ENCODE peak calls at places on chromosomes 2 and 18, in ten cellular contexts. W is MM.1S; M is OCI-LY7; F is thyroid gland; Z is CD8-positive, alpha-beta memory T cell; K is GM23338; V is aorta; C is A549; D is SK-N-SH; P is Peyer's patch. L is an unnamed sample.

GRCh38 chr2:101790856-101791255 is 93.3 kb downstream of the MAP4K4 start:
- DNase-seq in C (no peak), W (no peak), P (no peak), F (no peak), Z (no peak), V (no peak), K (no peak), M (no peak), D (no peak), L (no peak)

GRCh38 chr2:205892141-205893064 is 193.6 kb downstream of the INO80D start:
- DNase-seq in F (peak; percentile 90), W (no peak), C (no peak), K (peak; percentile 43), M (no peak), D (no peak), Z (no peak), P (no peak), V (no peak), L (no peak)

GRCh38 chr2:65550246-65550645 is 117.8 kb upstream of the SPRED2 start:
- DNase-seq in C (no peak), K (no peak), V (no peak), D (no peak), Z (no peak), M (peak; percentile 18), P (no peak), W (no peak), F (no peak), L (no peak)

GRCh38 chr2:7915302-7916200 is 766.3 kb upstream of the ID2 start:
- DNase-seq in V (no peak), W (no peak), D (no peak), C (no peak), F (no peak), P (no peak), Z (no peak), K (peak; percentile 27), M (no peak), L (no peak)

GRCh38 chr2:237391140-237391539 is 22.8 kb downstream of the COL6A3 start:
- DNase-seq in K (no peak), F (no peak), C (no peak), M (no peak), D (peak; percentile 47), V (no peak), P (no peak), W (no peak), Z (no peak), L (no peak)

GRCh38 chr2:172437419-172438063 is 10.2 kb downstream of the ITGA6 start:
- DNase-seq in K (no peak), M (peak; percentile 35), W (peak; percentile 40), C (no peak), Z (no peak), D (no peak), F (no peak), V (no peak), P (no peak), L (no peak)

GRCh38 chr2:125172181-125172580 is 1147.1 kb downstream of the CNTNAP5 start:
- DNase-seq in M (no peak), C (no peak), W (no peak), V (no peak), D (no peak), F (no peak), K (no peak), Z (no peak), P (no peak), L (no peak)

GRCh38 chr2:177385151-177385550 is 7.4 kb upstream of the AGPS start:
- DNase-seq in C (no peak), K (no peak), M (no peak), V (no peak), F (no peak), P (no peak), D (no peak), Z (no peak), W (no peak), L (no peak)

GRCh38 chr2:220521591-220521990 is 894.2 kb downstream of the SLC4A3 start:
- DNase-seq in P (no peak), D (no peak), Z (no peak), C (no peak), V (no peak), W (no peak), M (no peak), K (no peak), F (no peak), L (no peak)

GRCh38 chr2:109103286-109103685 is 25.7 kb upstream of the SH3RF3 start:
- DNase-seq in M (no peak), W (no peak), F (no peak), V (peak; percentile 13), K (no peak), C (no peak), P (no peak), D (no peak), Z (no peak), L (no peak)

DNA sequence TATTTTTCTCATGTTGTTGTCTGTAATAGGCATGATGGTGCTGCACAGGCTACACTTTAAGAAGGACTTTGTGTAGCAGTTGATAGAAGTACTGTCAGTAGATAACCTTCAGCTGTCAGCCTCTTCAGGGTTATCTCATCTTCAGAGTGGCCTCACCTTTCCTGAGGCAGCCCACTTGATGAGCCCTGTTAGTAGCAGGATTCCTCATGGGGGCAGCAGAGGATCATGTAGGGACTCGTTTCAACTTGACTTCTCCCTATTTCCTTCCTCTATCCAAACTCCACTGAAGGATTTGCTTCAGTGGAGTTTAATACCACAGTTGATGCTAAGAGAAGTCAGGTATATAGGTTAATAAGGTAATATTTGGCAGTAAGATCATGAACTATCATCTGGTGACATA is 530.3 kb upstream of the FSIP2 start:
- DNase-seq in F (no peak), W (no peak), Z (no peak), M (peak; percentile 8), K (peak; percentile 83), P (no peak), D (peak; percentile 21), V (no peak), C (no peak), L (no peak)
- H3K4me1 ChIP-seq in F (no peaks in the 10 kb centered on the region), W (no peaks in the 10 kb centered on the region), Z (no peaks in the 10 kb centered on the region), M (no peaks in the 10 kb centered on the region), K (no peaks in the 10 kb centered on the region), P (no peaks in the 10 kb centered on the region), D (no peaks in the 10 kb centered on the region), V (no peaks in the 10 kb centered on the region), C (no peaks in the 10 kb centered on the region), L (no peaks in the 10 kb centered on the region)

DNA sequence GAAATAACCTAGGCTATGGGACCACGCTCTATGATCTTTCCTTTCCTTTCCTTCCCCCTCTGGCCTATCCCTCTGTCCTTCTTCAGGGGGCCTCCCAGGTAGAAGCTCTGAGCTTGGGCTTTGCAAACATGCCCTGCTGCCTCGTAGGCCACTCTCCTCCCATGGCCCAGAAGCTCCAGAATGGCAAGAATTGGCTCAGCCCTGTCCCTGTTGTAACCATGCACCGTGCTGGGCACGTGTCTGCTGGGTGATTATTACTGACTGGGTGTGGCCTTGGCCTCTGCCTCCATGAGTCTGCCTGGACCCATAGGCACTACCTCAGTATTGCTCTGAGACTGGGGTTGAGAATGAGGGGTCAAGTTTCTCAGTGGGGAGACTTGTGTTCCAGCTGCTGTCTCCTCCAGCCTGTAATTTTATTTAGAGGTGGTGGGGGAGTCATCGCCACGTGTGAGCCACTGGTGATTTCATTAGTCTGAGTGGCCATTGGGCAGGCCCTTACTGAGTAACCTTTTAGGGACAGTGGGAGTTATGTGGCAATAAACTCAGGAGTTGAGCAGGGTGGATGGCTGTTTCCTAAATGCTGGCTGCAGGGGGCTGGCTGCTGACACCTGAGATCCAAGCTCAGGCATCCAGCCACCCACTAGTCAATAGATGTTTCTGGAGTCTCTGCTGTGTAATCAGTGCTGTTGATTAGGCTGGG is 157.9 kb downstream of the CLIP4 start:
- DNase-seq in V (no peak), Z (no peak), W (no peak), P (no peak), F (no peak), M (no peak), D (no peak), K (no peak), C (no peak), L (no peak)
- H3K4me1 ChIP-seq in V (no peaks in the 10 kb centered on the region), Z (no peaks in the 10 kb centered on the region), W (no peaks in the 10 kb centered on the region), P (no peaks in the 10 kb centered on the region), F (peaks cover 19% of the 10 kb centered on the region), M (no peaks in the 10 kb centered on the region), D (peaks cover 86% of the 10 kb centered on the region), K (no peaks in the 10 kb centered on the region), C (no peaks in the 10 kb centered on the region), L (peaks cover 9% of the 10 kb centered on the region)

GRCh38 chr18:77070627-77071026 is 62.0 kb downstream of the MBP start:
- DNase-seq in F (peak; percentile 30), D (no peak), K (no peak), Z (no peak), V (no peak), M (no peak), W (no peak), P (no peak), C (no peak), L (no peak)
- H3K4me1 ChIP-seq in F (peaks cover 71% of the 10 kb centered on the region), D (peaks cover 3% of the 10 kb centered on the region), K (peaks cover 16% of the 10 kb centered on the region), Z (peaks cover 94% of the 10 kb centered on the region), V (no peaks in the 10 kb centered on the region), M (peaks cover 24% of the 10 kb centered on the region), W (peaks cover 8% of the 10 kb centered on the region), P (peaks cover 37% of the 10 kb centered on the region), C (peaks cover 93% of the 10 kb centered on the region), L (peaks cover 87% of the 10 kb centered on the region)

DNA sequence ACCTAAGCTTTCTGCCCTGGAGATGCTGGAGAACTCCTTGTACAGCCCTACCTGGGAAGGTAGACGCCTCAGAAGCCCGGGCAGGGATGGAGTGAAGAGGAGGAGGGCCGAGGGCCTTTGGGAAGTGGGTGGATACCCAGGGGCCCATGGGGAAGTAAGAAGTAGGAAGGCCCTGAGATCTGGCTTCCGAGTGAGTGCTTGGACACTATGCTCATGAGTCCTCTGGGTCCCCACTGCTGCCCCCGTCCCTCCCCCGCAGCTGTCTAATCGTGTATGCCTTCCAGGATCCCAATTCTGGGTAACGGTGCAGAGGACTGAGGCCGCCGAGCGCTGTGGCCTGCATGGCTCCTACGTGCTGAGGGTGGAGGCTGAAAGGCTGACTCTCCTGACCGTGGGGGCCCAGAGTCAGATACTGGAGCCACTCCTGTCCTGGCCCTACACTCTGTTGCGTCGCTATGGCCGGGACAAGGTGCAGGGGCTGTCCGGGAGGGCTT is 1.1 kb downstream of the DOK1 start:
- DNase-seq in M (no peak), C (no peak), W (no peak), F (no peak), K (peak; percentile 36), V (no peak), D (no peak), P (no peak), Z (no peak), L (no peak)
- H3K4me1 ChIP-seq in M (peaks cover 13% of the 10 kb centered on the region), C (peaks cover 6% of the 10 kb centered on the region), W (peaks cover 3% of the 10 kb centered on the region), F (peaks cover 8% of the 10 kb centered on the region), K (peaks cover 25% of the 10 kb centered on the region), V (no peaks in the 10 kb centered on the region), D (peaks cover 27% of the 10 kb centered on the region), P (peaks cover 4% of the 10 kb centered on the region), Z (peaks cover 8% of the 10 kb centered on the region), L (peaks cover 39% of the 10 kb centered on the region)

GRCh38 chr18:55385770-55386169 is 202.2 kb downstream of the TCF4 start:
- DNase-seq in Z (no peak), P (no peak), D (no peak), F (no peak), M (no peak), V (no peak), C (no peak), K (no peak), W (no peak), L (no peak)
- H3K4me1 ChIP-seq in Z (no peaks in the 10 kb centered on the region), P (no peaks in the 10 kb centered on the region), D (peaks cover 16% of the 10 kb centered on the region), F (no peaks in the 10 kb centered on the region), M (peaks cover 5% of the 10 kb centered on the region), V (no peaks in the 10 kb centered on the region), C (no peaks in the 10 kb centered on the region), K (peaks cover 5% of the 10 kb centered on the region), W (no peaks in the 10 kb centered on the region), L (peaks cover 41% of the 10 kb centered on the region)